ENCODE peak calls at places on chromosome 6, in seven cellular contexts. One of them, this sample, is unnamed.

GRCh38 chr6:152635949-152636674 is 1.1 kb downstream of the SYNE1 start:
- DNase-seq in A549: no peak
- DNase-seq in heart left ventricle: peak; percentile 65
- DNase-seq in ovary: peak; percentile 56
- DNase-seq in K562: no peak
- DNase-seq in adrenal gland: peak; percentile 27
- DNase-seq in stomach: no peak
- DNase-seq in this sample: no peak

GRCh38 chr6:53321701-53322100 is 27.0 kb downstream of the ELOVL5 start:
- DNase-seq in A549: no peak
- DNase-seq in heart left ventricle: no peak
- DNase-seq in ovary: no peak
- DNase-seq in K562: no peak
- DNase-seq in adrenal gland: no peak
- DNase-seq in stomach: no peak
- DNase-seq in this sample: no peak

GRCh38 chr6:117761610-117762009 is 86.3 kb downstream of the NUS1 start:
- DNase-seq in A549: no peak
- DNase-seq in heart left ventricle: no peak
- DNase-seq in ovary: no peak
- DNase-seq in K562: no peak
- DNase-seq in adrenal gland: no peak
- DNase-seq in stomach: no peak
- DNase-seq in this sample: no peak

GRCh38 chr6:118401325-118401998 is 146.6 kb upstream of the PLN start:
- DNase-seq in A549: no peak
- DNase-seq in heart left ventricle: no peak
- DNase-seq in ovary: no peak
- DNase-seq in K562: no peak
- DNase-seq in adrenal gland: no peak
- DNase-seq in stomach: no peak
- DNase-seq in this sample: no peak

GRCh38 chr6:18506387-18507017 is 119.4 kb downstream of the RNF144B start:
- DNase-seq in A549: no peak
- DNase-seq in heart left ventricle: no peak
- DNase-seq in ovary: no peak
- DNase-seq in K562: no peak
- DNase-seq in adrenal gland: no peak
- DNase-seq in stomach: no peak
- DNase-seq in this sample: no peak

GRCh38 chr6:27816906-27817305 is 95.3 kb downstream of the OR2B2 start:
- DNase-seq in A549: no peak
- DNase-seq in heart left ventricle: no peak
- DNase-seq in ovary: no peak
- DNase-seq in K562: no peak
- DNase-seq in adrenal gland: no peak
- DNase-seq in stomach: no peak
- DNase-seq in this sample: no peak

GRCh38 chr6:148907573-148907972 is 160.7 kb downstream of the UST start:
- DNase-seq in A549: no peak
- DNase-seq in heart left ventricle: no peak
- DNase-seq in ovary: no peak
- DNase-seq in K562: no peak
- DNase-seq in adrenal gland: no peak
- DNase-seq in stomach: no peak
- DNase-seq in this sample: no peak

GRCh38 chr6:125753218-125753936 is 3.9 kb downstream of the HEY2 start:
- DNase-seq in A549: no peak
- DNase-seq in heart left ventricle: no peak
- DNase-seq in ovary: no peak
- DNase-seq in K562: no peak
- DNase-seq in adrenal gland: no peak
- DNase-seq in stomach: no peak
- DNase-seq in this sample: no peak

GRCh38 chr6:55853008-55854001 is 22.1 kb downstream of the BMP5 start:
- DNase-seq in A549: no peak
- DNase-seq in heart left ventricle: no peak
- DNase-seq in ovary: no peak
- DNase-seq in K562: no peak
- DNase-seq in adrenal gland: no peak
- DNase-seq in stomach: no peak
- DNase-seq in this sample: no peak

GRCh38 chr6:108170607-108171290 is 4.9 kb downstream of the NR2E1 start:
- DNase-seq in A549: no peak
- DNase-seq in heart left ventricle: no peak
- DNase-seq in ovary: no peak
- DNase-seq in K562: no peak
- DNase-seq in adrenal gland: no peak
- DNase-seq in stomach: no peak
- DNase-seq in this sample: no peak

GRCh38 chr6:125637207-125637606 is 112.2 kb upstream of the HEY2 start:
- DNase-seq in A549: no peak
- DNase-seq in heart left ventricle: no peak
- DNase-seq in ovary: no peak
- DNase-seq in K562: no peak
- DNase-seq in adrenal gland: no peak
- DNase-seq in stomach: no peak
- DNase-seq in this sample: no peak

DNA sequence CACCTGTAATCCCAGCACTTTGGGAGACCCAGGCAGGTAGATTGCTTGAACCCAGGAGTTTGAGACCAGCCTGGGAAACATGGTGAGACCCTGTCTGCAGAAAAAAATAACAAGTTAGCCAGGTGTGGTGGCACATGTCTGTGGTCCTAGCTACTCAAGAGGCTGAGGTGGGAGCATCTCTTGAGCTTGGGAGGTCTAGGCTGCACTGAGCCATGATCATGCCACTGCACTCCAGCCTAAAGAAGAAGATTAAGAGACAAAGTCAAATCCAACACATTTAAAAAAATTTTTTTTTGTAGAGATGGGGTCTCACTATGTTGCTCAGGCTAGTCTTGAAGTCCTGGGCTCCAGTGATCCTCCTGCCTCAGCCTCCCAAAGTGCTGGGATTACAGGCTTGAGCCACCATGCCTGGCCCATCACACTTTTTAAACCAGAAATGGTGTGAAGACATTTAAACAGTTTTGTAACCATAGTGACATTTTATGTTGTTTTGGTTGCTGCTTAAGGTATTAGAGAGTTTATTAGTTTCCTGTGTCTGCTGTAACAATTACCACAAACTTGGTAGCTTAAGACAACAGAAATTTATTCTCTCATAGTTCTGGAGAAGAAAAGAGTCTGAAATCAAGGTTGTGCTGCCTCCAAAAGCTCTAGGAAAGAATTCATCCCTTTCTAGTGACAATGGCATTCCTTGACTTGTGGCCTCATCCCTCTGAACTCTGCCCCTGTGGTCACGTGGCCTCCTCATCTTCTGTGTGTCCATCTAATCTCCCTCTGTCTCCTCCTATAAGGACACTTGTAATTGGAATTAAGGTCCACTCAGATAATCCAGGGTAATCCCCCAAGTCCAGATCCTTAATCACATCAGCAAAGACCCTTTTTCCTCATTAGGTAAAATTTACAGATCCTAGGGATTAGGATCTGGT is 104.6 kb upstream of the TNFAIP3 start:
- DNase-seq in A549: no peak
- DNase-seq in heart left ventricle: no peak
- DNase-seq in ovary: no peak
- DNase-seq in K562: no peak
- DNase-seq in adrenal gland: no peak
- DNase-seq in stomach: no peak
- DNase-seq in this sample: no peak
- H3K4me3 ChIP-seq in A549: no peak overlapping the region
- H3K4me3 ChIP-seq in heart left ventricle: no peak overlapping the region
- H3K4me3 ChIP-seq in ovary: no peak overlapping the region
- H3K4me3 ChIP-seq in K562: no peak overlapping the region
- H3K4me3 ChIP-seq in adrenal gland: no peak overlapping the region
- H3K4me3 ChIP-seq in stomach: no peak overlapping the region
- H3K4me3 ChIP-seq in this sample: no peak overlapping the region

GRCh38 chr6:41706876-41707564 is 28.4 kb downstream of the TFEB start:
- DNase-seq in A549: no peak
- DNase-seq in heart left ventricle: peak; percentile 33
- DNase-seq in ovary: no peak
- DNase-seq in K562: no peak
- DNase-seq in adrenal gland: peak; percentile 72
- DNase-seq in stomach: no peak
- DNase-seq in this sample: peak; percentile 93

GRCh38 chr6:41705329-41705995 is 29.9 kb downstream of the TFEB start:
- DNase-seq in A549: no peak
- DNase-seq in heart left ventricle: no peak
- DNase-seq in ovary: no peak
- DNase-seq in K562: no peak
- DNase-seq in adrenal gland: no peak
- DNase-seq in stomach: no peak
- DNase-seq in this sample: no peak

GRCh38 chr6:41704656-41705328 is 30.6 kb downstream of the TFEB start:
- DNase-seq in A549: no peak
- DNase-seq in heart left ventricle: peak; percentile 55
- DNase-seq in ovary: no peak
- DNase-seq in K562: no peak
- DNase-seq in adrenal gland: no peak
- DNase-seq in stomach: peak; percentile 54
- DNase-seq in this sample: no peak

GRCh38 chr6:41707565-41708200 is 27.7 kb downstream of the TFEB start:
- DNase-seq in A549: no peak
- DNase-seq in heart left ventricle: peak; percentile 69
- DNase-seq in ovary: no peak
- DNase-seq in K562: no peak
- DNase-seq in adrenal gland: no peak
- DNase-seq in stomach: no peak
- DNase-seq in this sample: no peak

DNA sequence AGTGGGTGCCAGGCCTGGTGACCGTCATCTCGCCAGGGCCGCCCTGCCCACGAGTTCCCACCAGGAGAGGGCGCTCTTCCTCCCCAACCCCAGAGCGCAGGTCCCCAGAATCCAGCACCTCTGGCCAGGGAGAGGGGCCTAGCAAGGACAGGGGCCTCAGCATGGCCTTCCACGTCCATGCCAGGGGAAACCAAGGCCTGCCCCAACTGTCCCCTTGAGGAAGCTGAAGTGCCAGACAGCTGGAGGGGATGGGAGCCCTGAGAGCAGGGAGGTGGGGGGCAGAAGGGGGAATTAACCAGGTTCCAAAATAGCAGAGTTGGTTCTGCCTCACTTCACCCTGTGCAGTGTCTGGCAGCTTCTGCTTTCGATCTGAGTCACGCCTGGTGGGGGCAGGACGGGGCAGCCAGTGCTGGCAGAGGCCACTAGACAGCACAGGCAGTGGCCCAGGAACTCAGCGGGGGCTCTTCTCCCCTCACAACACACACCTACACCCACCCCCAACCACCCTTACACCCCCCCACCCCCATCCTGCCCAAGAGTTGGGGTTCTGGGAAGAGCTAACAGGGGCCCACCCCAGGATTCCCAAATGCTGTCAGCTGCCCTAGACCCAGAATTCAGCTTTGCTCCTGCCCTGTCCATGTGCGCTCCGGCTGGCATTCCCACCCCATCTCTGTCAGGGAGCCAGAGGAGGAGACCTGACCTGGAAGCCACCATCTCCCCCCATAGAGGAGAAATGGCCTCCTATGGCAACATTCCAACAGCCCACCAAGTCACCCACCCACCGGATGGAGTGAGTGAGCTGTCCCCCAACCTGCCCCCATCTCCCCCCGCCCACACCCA is 29.2 kb downstream of the TFEB start:
- DNase-seq in A549: peak; percentile 78
- DNase-seq in heart left ventricle: peak; percentile 87
- DNase-seq in ovary: peak; percentile 46
- DNase-seq in K562: peak; percentile 93
- DNase-seq in adrenal gland: peak; percentile 91
- DNase-seq in stomach: peak; percentile 75
- DNase-seq in this sample: peak; percentile 93
- TF ChIP-seq POLR2A in A549: no peak
- TF ChIP-seq POLR2A in heart left ventricle: no peak
- TF ChIP-seq POLR2A in ovary: no peak
- TF ChIP-seq POLR2A in K562: no peak
- TF ChIP-seq POLR2A in adrenal gland: peak; percentile 45
- TF ChIP-seq POLR2A in stomach: no peak
- TF ChIP-seq POLR2A in this sample: no peak

DNA sequence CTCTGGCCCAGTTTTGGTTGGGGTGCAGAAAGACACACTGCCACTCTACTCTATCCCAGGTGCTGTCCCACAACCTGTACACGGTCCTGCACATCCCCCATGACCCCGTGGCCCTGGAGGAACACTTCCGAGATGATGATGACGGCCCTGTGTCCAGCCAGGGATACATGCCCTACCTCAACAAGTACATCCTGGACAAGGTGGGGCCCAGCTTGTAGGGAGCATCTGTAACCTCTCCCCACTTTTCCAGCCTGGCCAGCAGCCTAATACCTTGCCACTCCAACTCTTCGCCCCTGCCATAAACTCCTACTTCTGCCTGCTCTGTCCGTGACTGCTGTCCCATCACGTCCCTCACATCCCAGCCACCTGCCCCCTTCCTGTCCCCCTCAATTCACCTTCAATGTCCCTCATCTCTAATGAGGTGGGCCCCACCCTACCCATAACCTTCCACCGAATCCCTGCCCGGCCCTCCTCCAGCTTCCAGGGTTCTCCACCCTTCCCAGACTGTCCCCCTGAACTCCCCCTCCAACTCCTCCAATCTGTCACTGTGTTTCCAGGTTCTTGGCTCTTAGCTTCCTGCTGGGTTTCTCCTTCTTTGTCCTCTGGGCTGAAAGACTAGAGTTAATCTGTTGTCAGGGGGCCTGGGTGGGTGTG is 12.1 kb downstream of the DEF6 start:
- DNase-seq in A549: no peak
- DNase-seq in heart left ventricle: no peak
- DNase-seq in ovary: no peak
- DNase-seq in K562: no peak
- DNase-seq in adrenal gland: no peak
- DNase-seq in stomach: no peak
- DNase-seq in this sample: no peak
- TF ChIP-seq CTCF in A549: no peak
- TF ChIP-seq CTCF in heart left ventricle: no peak
- TF ChIP-seq CTCF in ovary: no peak
- TF ChIP-seq CTCF in K562: no peak
- TF ChIP-seq CTCF in adrenal gland: no peak
- TF ChIP-seq CTCF in stomach: no peak
- TF ChIP-seq CTCF in this sample: no peak

GRCh38 chr6:3687847-3688246 is 63.7 kb downstream of the PXDC1 start:
- DNase-seq in A549: no peak
- DNase-seq in heart left ventricle: no peak
- DNase-seq in ovary: no peak
- DNase-seq in K562: no peak
- DNase-seq in adrenal gland: no peak
- DNase-seq in stomach: no peak
- DNase-seq in this sample: no peak

GRCh38 chr6:3678946-3679345 is 72.6 kb downstream of the PXDC1 start:
- DNase-seq in A549: no peak
- DNase-seq in heart left ventricle: no peak
- DNase-seq in ovary: no peak
- DNase-seq in K562: no peak
- DNase-seq in adrenal gland: no peak
- DNase-seq in stomach: no peak
- DNase-seq in this sample: no peak

DNA sequence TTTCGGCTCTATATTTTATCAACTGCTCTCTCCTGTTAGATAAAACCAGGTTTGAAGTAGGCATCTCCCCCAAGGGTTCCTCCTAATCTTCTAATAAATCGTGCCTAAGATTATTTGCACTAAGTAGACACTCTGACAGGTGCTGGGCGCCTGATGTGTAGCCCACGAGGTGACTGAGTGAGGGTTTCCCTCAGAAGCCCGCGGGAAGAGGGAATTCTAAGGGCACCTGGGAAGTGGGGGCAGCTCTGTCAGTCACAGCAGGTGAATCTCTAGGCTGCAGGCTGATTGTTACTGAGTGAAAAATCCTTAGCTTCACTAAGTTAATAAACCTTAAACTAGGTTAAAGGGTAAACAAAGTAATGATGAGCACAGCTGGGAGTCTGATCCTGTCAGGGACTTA is 68.2 kb downstream of the PXDC1 start:
- DNase-seq in A549: no peak
- DNase-seq in heart left ventricle: no peak
- DNase-seq in ovary: no peak
- DNase-seq in K562: no peak
- DNase-seq in adrenal gland: no peak
- DNase-seq in stomach: no peak
- DNase-seq in this sample: no peak
- H3K4me3 ChIP-seq in A549: no peak overlapping the region
- H3K4me3 ChIP-seq in heart left ventricle: no peak overlapping the region
- H3K4me3 ChIP-seq in ovary: no peak overlapping the region
- H3K4me3 ChIP-seq in K562: no peak overlapping the region
- H3K4me3 ChIP-seq in adrenal gland: no peak overlapping the region
- H3K4me3 ChIP-seq in stomach: no peak overlapping the region
- H3K4me3 ChIP-seq in this sample: no peak overlapping the region